ENCODE peak calls at places on chromosomes 13 and 19, in ten cellular contexts. One of them, this sample, is unnamed.

GRCh38 chr19:30374791-30375650 is 2.8 kb downstream of the ZNF536 start:
- DNase-seq in putamen: peak
- DNase-seq in type B pancreatic cell: no peak
- DNase-seq in activated CD8-positive, alpha-beta memory T cell treated with anti-CD3 and anti-CD28 coated beads for 4 hours: no peak
- DNase-seq in CD8-positive, alpha-beta T cell: no peak
- DNase-seq in mucosa of descending colon: no peak
- DNase-seq in amniotic stem cell: no peak
- DNase-seq in stimulated activated naive CD4-positive, alpha-beta T cell: no peak
- DNase-seq in OCI-M1: no peak
- DNase-seq in posterior cingulate gyrus: no peak
- DNase-seq in this sample: peak

GRCh38 chr19:5828661-5829566 is 10.6 kb downstream of the FUT6 start:
- DNase-seq in mucosa of descending colon: no peak
- DNase-seq in posterior cingulate gyrus: no peak
- DNase-seq in putamen: no peak
- DNase-seq in type B pancreatic cell: no peak
- DNase-seq in OCI-M1: peak
- DNase-seq in amniotic stem cell: no peak
- DNase-seq in stimulated activated naive CD4-positive, alpha-beta T cell: peak
- DNase-seq in activated CD8-positive, alpha-beta memory T cell treated with anti-CD3 and anti-CD28 coated beads for 4 hours: no peak
- DNase-seq in CD8-positive, alpha-beta T cell: no peak
- DNase-seq in this sample: no peak

GRCh38 chr19:19575411-19575810 is 37.3 kb downstream of the CILP2 start:
- DNase-seq in activated CD8-positive, alpha-beta memory T cell treated with anti-CD3 and anti-CD28 coated beads for 4 hours: no peak
- DNase-seq in CD8-positive, alpha-beta T cell: no peak
- DNase-seq in type B pancreatic cell: no peak
- DNase-seq in amniotic stem cell: no peak
- DNase-seq in OCI-M1: no peak
- DNase-seq in stimulated activated naive CD4-positive, alpha-beta T cell: no peak
- DNase-seq in posterior cingulate gyrus: no peak
- DNase-seq in mucosa of descending colon: no peak
- DNase-seq in putamen: no peak
- DNase-seq in this sample: no peak

GRCh38 chr19:5343848-5344247 is 3.2 kb upstream of the PTPRS start:
- DNase-seq in posterior cingulate gyrus: no peak
- DNase-seq in stimulated activated naive CD4-positive, alpha-beta T cell: no peak
- DNase-seq in putamen: no peak
- DNase-seq in type B pancreatic cell: no peak
- DNase-seq in CD8-positive, alpha-beta T cell: no peak
- DNase-seq in activated CD8-positive, alpha-beta memory T cell treated with anti-CD3 and anti-CD28 coated beads for 4 hours: no peak
- DNase-seq in mucosa of descending colon: no peak
- DNase-seq in OCI-M1: no peak
- DNase-seq in amniotic stem cell: no peak
- DNase-seq in this sample: no peak

GRCh38 chr13:79359064-79359463 is 47.0 kb downstream of the RBM26 start:
- DNase-seq in CD8-positive, alpha-beta T cell: no peak
- DNase-seq in activated CD8-positive, alpha-beta memory T cell treated with anti-CD3 and anti-CD28 coated beads for 4 hours: no peak
- DNase-seq in OCI-M1: no peak
- DNase-seq in putamen: no peak
- DNase-seq in amniotic stem cell: no peak
- DNase-seq in type B pancreatic cell: no peak
- DNase-seq in mucosa of descending colon: no peak
- DNase-seq in posterior cingulate gyrus: no peak
- DNase-seq in stimulated activated naive CD4-positive, alpha-beta T cell: no peak
- DNase-seq in this sample: no peak

GRCh38 chr13:21076265-21076653 is 14.9 kb upstream of the LATS2 start:
- DNase-seq in mucosa of descending colon: no peak
- DNase-seq in OCI-M1: no peak
- DNase-seq in CD8-positive, alpha-beta T cell: no peak
- DNase-seq in type B pancreatic cell: no peak
- DNase-seq in putamen: no peak
- DNase-seq in activated CD8-positive, alpha-beta memory T cell treated with anti-CD3 and anti-CD28 coated beads for 4 hours: no peak
- DNase-seq in amniotic stem cell: no peak
- DNase-seq in posterior cingulate gyrus: no peak
- DNase-seq in stimulated activated naive CD4-positive, alpha-beta T cell: no peak
- DNase-seq in this sample: no peak

GRCh38 chr13:98162935-98163334 is 14.1 kb downstream of the RNF113B start:
- DNase-seq in CD8-positive, alpha-beta T cell: no peak
- DNase-seq in stimulated activated naive CD4-positive, alpha-beta T cell: no peak
- DNase-seq in type B pancreatic cell: no peak
- DNase-seq in mucosa of descending colon: no peak
- DNase-seq in amniotic stem cell: no peak
- DNase-seq in posterior cingulate gyrus: no peak
- DNase-seq in OCI-M1: no peak
- DNase-seq in putamen: no peak
- DNase-seq in activated CD8-positive, alpha-beta memory T cell treated with anti-CD3 and anti-CD28 coated beads for 4 hours: no peak
- DNase-seq in this sample: no peak

GRCh38 chr13:21619633-21620220 is 15.8 kb upstream of the MICU2 start:
- DNase-seq in mucosa of descending colon: no peak
- DNase-seq in putamen: no peak
- DNase-seq in OCI-M1: no peak
- DNase-seq in activated CD8-positive, alpha-beta memory T cell treated with anti-CD3 and anti-CD28 coated beads for 4 hours: no peak
- DNase-seq in amniotic stem cell: no peak
- DNase-seq in CD8-positive, alpha-beta T cell: no peak
- DNase-seq in stimulated activated naive CD4-positive, alpha-beta T cell: no peak
- DNase-seq in posterior cingulate gyrus: no peak
- DNase-seq in type B pancreatic cell: no peak
- DNase-seq in this sample: no peak

GRCh38 chr13:38350114-38350617 is 515 bp downstream of the UFM1 start:
- DNase-seq in type B pancreatic cell: peak
- DNase-seq in stimulated activated naive CD4-positive, alpha-beta T cell: peak
- DNase-seq in putamen: no peak
- DNase-seq in posterior cingulate gyrus: peak
- DNase-seq in CD8-positive, alpha-beta T cell: peak
- DNase-seq in amniotic stem cell: no peak
- DNase-seq in activated CD8-positive, alpha-beta memory T cell treated with anti-CD3 and anti-CD28 coated beads for 4 hours: peak
- DNase-seq in mucosa of descending colon: peak
- DNase-seq in OCI-M1: peak
- DNase-seq in this sample: peak

GRCh38 chr13:52851153-52851962 is 2.9 kb upstream of the PCDH8 start:
- DNase-seq in stimulated activated naive CD4-positive, alpha-beta T cell: no peak
- DNase-seq in CD8-positive, alpha-beta T cell: no peak
- DNase-seq in activated CD8-positive, alpha-beta memory T cell treated with anti-CD3 and anti-CD28 coated beads for 4 hours: no peak
- DNase-seq in type B pancreatic cell: no peak
- DNase-seq in posterior cingulate gyrus: no peak
- DNase-seq in putamen: no peak
- DNase-seq in amniotic stem cell: no peak
- DNase-seq in OCI-M1: no peak
- DNase-seq in mucosa of descending colon: peak
- DNase-seq in this sample: peak

GRCh38 chr13:55893541-55893940 is 1247.2 kb upstream of the PRR20A start:
- DNase-seq in mucosa of descending colon: no peak
- DNase-seq in CD8-positive, alpha-beta T cell: no peak
- DNase-seq in OCI-M1: peak
- DNase-seq in putamen: no peak
- DNase-seq in activated CD8-positive, alpha-beta memory T cell treated with anti-CD3 and anti-CD28 coated beads for 4 hours: no peak
- DNase-seq in posterior cingulate gyrus: no peak
- DNase-seq in type B pancreatic cell: no peak
- DNase-seq in stimulated activated naive CD4-positive, alpha-beta T cell: no peak
- DNase-seq in amniotic stem cell: no peak
- DNase-seq in this sample: no peak

GRCh38 chr13:46630419-46631183 is 77.6 kb downstream of the LRCH1 start:
- DNase-seq in mucosa of descending colon: no peak
- DNase-seq in type B pancreatic cell: no peak
- DNase-seq in CD8-positive, alpha-beta T cell: no peak
- DNase-seq in OCI-M1: peak
- DNase-seq in stimulated activated naive CD4-positive, alpha-beta T cell: no peak
- DNase-seq in amniotic stem cell: no peak
- DNase-seq in activated CD8-positive, alpha-beta memory T cell treated with anti-CD3 and anti-CD28 coated beads for 4 hours: no peak
- DNase-seq in posterior cingulate gyrus: no peak
- DNase-seq in putamen: no peak
- DNase-seq in this sample: no peak

GRCh38 chr19:18385675-18386542 is at the start of gene GDF15:
- DNase-seq in activated CD8-positive, alpha-beta memory T cell treated with anti-CD3 and anti-CD28 coated beads for 4 hours: no peak
- DNase-seq in amniotic stem cell: no peak
- DNase-seq in OCI-M1: peak
- DNase-seq in CD8-positive, alpha-beta T cell: no peak
- DNase-seq in posterior cingulate gyrus: no peak
- DNase-seq in type B pancreatic cell: peak
- DNase-seq in stimulated activated naive CD4-positive, alpha-beta T cell: no peak
- DNase-seq in putamen: no peak
- DNase-seq in mucosa of descending colon: peak
- DNase-seq in this sample: no peak

GRCh38 chr13:49319555-49320350 is 72.0 kb downstream of the CDADC1 start:
- DNase-seq in OCI-M1: peak
- DNase-seq in activated CD8-positive, alpha-beta memory T cell treated with anti-CD3 and anti-CD28 coated beads for 4 hours: no peak
- DNase-seq in amniotic stem cell: peak
- DNase-seq in CD8-positive, alpha-beta T cell: no peak
- DNase-seq in mucosa of descending colon: no peak
- DNase-seq in type B pancreatic cell: no peak
- DNase-seq in putamen: no peak
- DNase-seq in posterior cingulate gyrus: no peak
- DNase-seq in stimulated activated naive CD4-positive, alpha-beta T cell: no peak
- DNase-seq in this sample: no peak

This sample was measured in hypothalamus.